ENCODE peak calls at places on chromosomes 3 and 15, in eight cellular contexts. A, B, P, H, U, C, V and W are unnamed samples.
A peak's percentile ranks its signal among the peaks of the same experiment; 100 is the strongest.

GRCh38 chr3:170815340-170815739 is 54.7 kb downstream of the RPL22L1 start:
- DNase-seq in P (peak; percentile 88), U (peak; percentile 29), A (no peak), H (peak; percentile 7), B (no peak), V (no peak), C (no peak), W (no peak)

GRCh38 chr15:44066211-44066827 is 128.8 kb downstream of the FRMD5 start:
- DNase-seq in C (peak; percentile 23), A (peak; percentile 8), V (peak; percentile 25), U (peak; percentile 68), B (peak; percentile 75), P (peak; percentile 80), H (peak; percentile 71), W (peak; percentile 87)

GRCh38 chr3:30811174-30811795 is 83.2 kb downstream of the GADL1 start:
- DNase-seq in P (no peak), H (no peak), C (no peak), B (no peak), V (no peak), U (no peak), A (no peak), W (no peak)

GRCh38 chr15:57224664-57225063 is 151.6 kb upstream of the CGNL1 start:
- DNase-seq in P (no peak), B (no peak), U (no peak), A (no peak), V (no peak), C (no peak), H (no peak), W (no peak)

GRCh38 chr3:30544811-30545210 is 61.6 kb upstream of the TGFBR2 start:
- DNase-seq in B (peak; percentile 66), V (no peak), C (no peak), A (no peak), P (no peak), U (no peak), H (no peak), W (peak; percentile 99)

GRCh38 chr3:47057212-47057671 is 77.8 kb downstream of the NBEAL2 start:
- DNase-seq in P (no peak), C (no peak), H (no peak), B (no peak), V (no peak), U (no peak), A (no peak), W (no peak)

GRCh38 chr15:56794150-56794922 is 61.0 kb upstream of the ZNF280D start:
- DNase-seq in U (no peak), V (no peak), P (no peak), B (no peak), C (no peak), H (no peak), A (no peak), W (no peak)

GRCh38 chr3:173732237-173732636 is 334.7 kb downstream of the NLGN1 start:
- DNase-seq in B (no peak), H (no peak), A (no peak), C (no peak), V (no peak), U (no peak), P (no peak), W (peak; percentile 33)

GRCh38 chr3:46353639-46354410 is at the start of gene CCR2:
- DNase-seq in C (no peak), H (no peak), B (no peak), A (no peak), V (no peak), U (no peak), P (no peak), W (no peak)

DNA sequence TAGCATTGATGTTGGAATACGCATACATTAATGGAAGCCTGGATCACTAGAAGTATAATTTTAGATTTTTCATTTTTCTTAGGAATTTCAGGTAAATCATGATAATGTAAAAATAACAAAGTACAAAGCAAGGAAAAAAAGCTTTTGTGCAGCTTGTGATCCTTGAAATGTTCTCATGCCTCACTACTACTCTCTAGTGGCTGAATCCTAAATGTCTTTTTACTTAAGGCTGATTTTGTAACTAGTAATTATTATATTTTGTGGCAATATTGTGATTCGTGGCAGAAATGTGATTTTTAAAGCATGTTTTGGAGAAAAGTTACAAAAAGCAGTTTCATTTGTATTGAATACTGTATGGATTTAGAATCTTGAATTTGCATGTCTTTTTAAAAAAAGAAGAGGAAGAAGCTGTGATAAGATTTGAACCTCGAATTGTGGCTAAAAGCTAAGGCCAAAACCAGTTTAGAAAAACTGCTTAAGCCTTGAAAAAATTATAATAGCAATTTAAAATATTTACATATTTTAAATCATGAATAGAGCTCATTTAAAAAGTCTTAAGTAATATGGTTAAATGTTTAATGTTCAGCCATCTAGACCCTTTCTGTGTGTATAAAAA is 39.0 kb downstream of the U2SURP start:
- DNase-seq in C (no peak), H (no peak), U (no peak), A (no peak), V (no peak), B (peak; percentile 52), P (peak; percentile 36), W (peak; percentile 37)
- TF ChIP-seq MAX in C (no peak), H (no peak), U (no peak), A (no peak), V (no peak), B (no peak), P (no peak), W (no peak)

DNA sequence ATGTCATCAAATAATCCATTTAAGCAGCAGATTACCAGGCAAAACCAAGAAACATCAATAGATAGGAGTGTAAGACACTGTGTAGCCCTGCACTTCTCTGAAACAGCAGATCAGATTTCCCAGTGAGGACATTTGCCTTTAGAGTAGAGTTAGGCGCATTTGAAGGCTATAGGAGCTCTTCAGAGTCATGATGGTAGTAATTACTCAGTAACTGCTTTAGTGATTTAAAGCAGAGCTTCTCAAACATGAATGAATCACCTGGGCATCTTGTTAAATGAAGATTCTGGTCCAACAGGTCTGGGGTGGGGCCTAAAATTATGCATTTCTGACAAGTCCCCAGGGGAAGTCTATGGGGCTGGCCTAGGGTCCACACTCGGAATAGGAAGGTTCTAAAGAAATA is 36.9 kb downstream of the THRB start:
- DNase-seq in C (no peak), P (no peak), B (no peak), V (no peak), A (no peak), U (no peak), H (no peak), W (no peak)
- H3K27ac ChIP-seq in C (no peak overlapping the region), P (no peak overlapping the region), B (no peak overlapping the region), V (no peak overlapping the region), A (no peak overlapping the region), U (no peak overlapping the region), H (peak overlapping the region; percentile 11), W (no peak overlapping the region)

DNA sequence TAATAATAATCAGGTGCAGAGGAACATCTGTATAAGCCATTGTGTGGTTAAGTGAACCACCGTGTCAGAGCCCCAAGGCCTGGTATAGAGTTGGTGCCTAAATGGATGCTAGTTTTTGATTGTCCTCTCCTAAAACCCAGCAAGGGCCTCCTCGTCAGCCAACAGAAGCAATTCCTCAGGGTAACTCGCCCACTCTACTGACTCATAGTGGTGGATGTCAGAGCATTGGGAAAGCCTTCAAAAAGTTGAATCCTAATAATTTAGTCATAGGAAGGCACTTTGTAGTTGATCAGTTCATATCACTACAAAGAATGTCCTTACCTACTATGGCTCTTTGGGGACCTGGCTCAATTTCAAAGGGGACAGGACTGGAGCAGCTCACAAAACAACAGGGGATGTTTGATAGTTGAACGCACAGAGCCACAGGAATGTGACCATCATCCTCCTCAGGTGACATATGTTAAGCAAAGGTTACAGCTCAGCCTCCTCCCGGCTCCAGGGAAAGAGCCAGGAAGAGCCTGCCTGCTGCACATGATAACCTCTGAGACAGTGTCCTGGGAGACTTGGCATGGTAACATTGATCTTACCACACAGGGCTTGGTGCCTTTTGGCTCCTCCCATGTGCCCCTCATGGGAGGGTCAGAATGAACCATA is 338.7 kb downstream of the CLSTN2 start:
- DNase-seq in P (no peak), V (no peak), H (no peak), A (no peak), C (no peak), B (no peak), U (no peak), W (no peak)
- TF ChIP-seq MAX in P (no peak), V (no peak), H (no peak), A (no peak), C (no peak), B (no peak), U (no peak), W (no peak)

DNA sequence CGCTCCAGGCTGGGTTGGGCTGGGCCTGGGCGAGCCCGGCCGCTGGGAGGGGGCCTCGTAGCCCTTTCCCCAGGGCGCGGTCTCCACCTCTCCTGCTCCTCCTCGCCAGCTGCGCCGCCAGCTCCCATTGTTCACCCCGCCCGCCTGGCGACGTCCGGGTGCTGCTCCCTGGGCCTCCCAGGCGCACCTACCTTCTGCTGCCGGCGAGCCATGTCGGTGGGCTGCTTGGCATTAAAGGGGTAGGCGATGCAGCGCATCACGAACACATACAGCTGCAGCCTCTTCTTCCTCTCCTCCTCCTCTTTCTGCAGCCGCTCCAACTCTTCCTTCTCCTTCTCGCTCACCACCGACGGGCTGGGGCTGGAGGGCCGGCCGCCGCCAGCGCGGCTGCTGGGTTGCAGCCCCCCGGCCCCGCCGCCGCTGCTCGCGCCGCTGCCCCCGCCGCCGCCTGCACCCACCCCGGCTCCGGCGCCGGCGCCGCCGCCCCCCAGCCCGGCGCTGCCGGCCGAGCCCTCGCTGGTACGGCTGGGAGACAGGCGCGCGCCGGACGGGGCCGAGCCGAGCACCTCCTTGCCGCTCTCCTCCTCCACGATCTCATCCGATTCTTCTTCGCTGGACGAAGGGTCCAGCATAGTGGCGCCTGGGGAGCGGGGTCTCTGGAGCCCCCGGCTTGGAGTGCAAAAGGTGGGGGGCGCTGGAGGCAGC is 666 bp downstream of the CADPS start:
- DNase-seq in B (no peak), V (no peak), U (no peak), P (no peak), C (no peak), A (peak; percentile 67), H (no peak), W (no peak)
- H3K27ac ChIP-seq in B (peak overlapping the region; percentile 67), V (no peak overlapping the region), U (no peak overlapping the region), P (no peak overlapping the region), C (peak overlapping the region; percentile 35), A (peak overlapping the region; percentile 63), H (no peak overlapping the region), W (no peak overlapping the region)

DNA sequence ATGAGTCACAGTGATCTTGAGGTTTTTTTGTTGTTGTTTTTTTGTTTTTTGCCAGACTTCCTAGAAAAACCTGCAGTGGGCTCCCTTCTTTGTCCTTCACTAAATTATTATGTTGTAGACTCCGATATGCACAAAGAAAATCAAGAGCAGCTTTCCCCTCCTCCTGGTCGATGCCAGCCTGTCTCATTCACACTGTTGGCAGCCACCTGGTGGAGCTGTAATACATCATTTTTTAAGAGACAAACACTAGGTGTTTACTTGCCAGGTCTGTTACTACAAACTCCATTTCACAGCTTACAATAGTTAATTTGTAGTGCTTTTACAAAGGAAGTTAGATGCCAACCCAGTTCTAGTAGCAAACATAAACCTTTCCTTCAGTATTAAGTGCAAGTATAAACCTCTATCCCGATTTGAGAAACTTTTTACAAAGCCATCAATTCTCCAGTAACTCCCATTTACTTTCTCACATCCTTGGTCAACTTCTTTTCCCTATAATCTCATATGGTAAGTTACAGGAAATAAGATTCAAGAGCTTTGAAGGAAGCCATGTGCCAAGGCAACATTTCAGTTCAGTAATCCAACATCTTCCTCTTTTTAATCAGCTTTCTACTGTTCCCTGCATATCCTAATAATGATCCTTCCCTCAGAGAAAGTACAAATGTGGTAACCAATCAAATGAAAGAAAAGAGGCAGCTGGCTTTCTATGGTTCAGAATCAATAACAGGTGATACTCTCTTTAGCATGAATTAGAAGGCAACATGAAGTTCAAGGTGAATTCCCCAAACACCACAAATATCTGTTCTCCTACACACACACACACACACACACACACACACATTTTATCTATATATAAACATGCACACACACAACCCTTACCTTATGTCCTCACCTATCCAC is 14.0 kb downstream of the AAGAB start:
- DNase-seq in H (peak; percentile 13), V (peak; percentile 8), U (peak; percentile 21), B (peak; percentile 57), A (peak; percentile 57), P (peak; percentile 9), C (no peak), W (peak; percentile 16)
- TF ChIP-seq MAX in H (no peak), V (no peak), U (no peak), B (no peak), A (no peak), P (no peak), C (no peak), W (no peak)